ENCODE peak calls at places on chromosomes 5 and 9, in six cellular contexts. One of them, this sample, is unnamed.

GRCh38 chr5:178329331-178329730 is 96.7 kb upstream of the PHYKPL start:
- DNase-seq in dorsolateral prefrontal cortex: no peak
- DNase-seq in GM12878: no peak
- DNase-seq in adrenal gland: no peak
- DNase-seq in ovary: no peak
- DNase-seq in lung: no peak
- DNase-seq in this sample: no peak

GRCh38 chr9:89915187-89915586 is 310.4 kb downstream of the GADD45G start:
- DNase-seq in ovary: no peak
- DNase-seq in dorsolateral prefrontal cortex: no peak
- DNase-seq in adrenal gland: no peak
- DNase-seq in GM12878: no peak
- DNase-seq in lung: no peak
- DNase-seq in this sample: no peak

GRCh38 chr9:38382141-38382540 is 10.4 kb upstream of the ALDH1B1 start:
- DNase-seq in lung: no peak
- DNase-seq in adrenal gland: no peak
- DNase-seq in dorsolateral prefrontal cortex: no peak
- DNase-seq in GM12878: no peak
- DNase-seq in ovary: no peak
- DNase-seq in this sample: no peak

GRCh38 chr5:31823477-31823876 is 184.5 kb downstream of the PDZD2 start:
- DNase-seq in dorsolateral prefrontal cortex: no peak
- DNase-seq in GM12878: no peak
- DNase-seq in adrenal gland: no peak
- DNase-seq in ovary: no peak
- DNase-seq in lung: no peak
- DNase-seq in this sample: no peak

GRCh38 chr5:134738963-134739661 is 764 bp downstream of the CAMLG start:
- DNase-seq in ovary: peak; percentile 31
- DNase-seq in GM12878: no peak
- DNase-seq in lung: no peak
- DNase-seq in adrenal gland: peak; percentile 26
- DNase-seq in dorsolateral prefrontal cortex: no peak
- DNase-seq in this sample: peak; percentile 20

GRCh38 chr9:14275331-14275730 is 38.6 kb downstream of the NFIB start:
- DNase-seq in dorsolateral prefrontal cortex: no peak
- DNase-seq in adrenal gland: no peak
- DNase-seq in lung: no peak
- DNase-seq in GM12878: no peak
- DNase-seq in ovary: no peak
- DNase-seq in this sample: no peak

GRCh38 chr9:107141967-107142366 is 141.1 kb upstream of the RAD23B start:
- DNase-seq in GM12878: no peak
- DNase-seq in ovary: no peak
- DNase-seq in adrenal gland: no peak
- DNase-seq in dorsolateral prefrontal cortex: no peak
- DNase-seq in lung: no peak
- DNase-seq in this sample: no peak

GRCh38 chr5:1744393-1745189 is 55.0 kb downstream of the MRPL36 start:
- DNase-seq in ovary: no peak
- DNase-seq in lung: no peak
- DNase-seq in dorsolateral prefrontal cortex: no peak
- DNase-seq in adrenal gland: peak; percentile 7
- DNase-seq in GM12878: no peak
- DNase-seq in this sample: no peak

GRCh38 chr9:17319822-17320221 is 185.0 kb downstream of the CNTLN start:
- DNase-seq in ovary: no peak
- DNase-seq in lung: no peak
- DNase-seq in GM12878: no peak
- DNase-seq in adrenal gland: no peak
- DNase-seq in dorsolateral prefrontal cortex: no peak
- DNase-seq in this sample: no peak

GRCh38 chr5:143515829-143516228 is 112.3 kb upstream of the NR3C1 start:
- DNase-seq in GM12878: no peak
- DNase-seq in adrenal gland: no peak
- DNase-seq in dorsolateral prefrontal cortex: no peak
- DNase-seq in lung: no peak
- DNase-seq in ovary: no peak
- DNase-seq in this sample: no peak

GRCh38 chr9:30774326-30774725 is 1610.1 kb upstream of the ACO1 start:
- DNase-seq in dorsolateral prefrontal cortex: no peak
- DNase-seq in lung: no peak
- DNase-seq in GM12878: no peak
- DNase-seq in ovary: no peak
- DNase-seq in adrenal gland: no peak
- DNase-seq in this sample: no peak

GRCh38 chr5:172370648-172371248 is 83.6 kb downstream of the SH3PXD2B start:
- DNase-seq in ovary: no peak
- DNase-seq in adrenal gland: no peak
- DNase-seq in GM12878: no peak
- DNase-seq in dorsolateral prefrontal cortex: peak; percentile 59
- DNase-seq in lung: no peak
- DNase-seq in this sample: no peak

GRCh38 chr5:116738948-116739339 is 164.3 kb upstream of the SEMA6A start:
- DNase-seq in ovary: no peak
- DNase-seq in lung: no peak
- DNase-seq in adrenal gland: no peak
- DNase-seq in dorsolateral prefrontal cortex: no peak
- DNase-seq in GM12878: no peak
- DNase-seq in this sample: no peak

GRCh38 chr5:178293815-178294214 is 61.2 kb upstream of the PHYKPL start:
- DNase-seq in dorsolateral prefrontal cortex: no peak
- DNase-seq in lung: no peak
- DNase-seq in GM12878: no peak
- DNase-seq in ovary: no peak
- DNase-seq in adrenal gland: peak; percentile 3
- DNase-seq in this sample: no peak

GRCh38 chr5:135551593-135552447 is 16.1 kb upstream of the NEUROG1 start:
- DNase-seq in ovary: peak; percentile 35
- DNase-seq in dorsolateral prefrontal cortex: peak; percentile 78
- DNase-seq in lung: peak; percentile 67
- DNase-seq in GM12878: peak; percentile 12
- DNase-seq in adrenal gland: peak; percentile 71
- DNase-seq in this sample: peak; percentile 22

GRCh38 chr9:90457386-90458080 is 185.1 kb downstream of the DIRAS2 start:
- DNase-seq in GM12878: no peak
- DNase-seq in ovary: no peak
- DNase-seq in dorsolateral prefrontal cortex: no peak
- DNase-seq in adrenal gland: no peak
- DNase-seq in lung: no peak
- DNase-seq in this sample: no peak

GRCh38 chr5:172622091-172623046 is 18.7 kb upstream of the NEURL1B start:
- DNase-seq in dorsolateral prefrontal cortex: no peak
- DNase-seq in GM12878: no peak
- DNase-seq in ovary: no peak
- DNase-seq in adrenal gland: no peak
- DNase-seq in lung: no peak
- DNase-seq in this sample: no peak

GRCh38 chr9:89534888-89535287 is 37.0 kb upstream of the SEMA4D start:
- DNase-seq in lung: no peak
- DNase-seq in GM12878: no peak
- DNase-seq in ovary: no peak
- DNase-seq in dorsolateral prefrontal cortex: no peak
- DNase-seq in adrenal gland: no peak
- DNase-seq in this sample: no peak

GRCh38 chr5:17105744-17106450 is 111.5 kb upstream of the BASP1 start:
- DNase-seq in dorsolateral prefrontal cortex: peak; percentile 21
- DNase-seq in ovary: no peak
- DNase-seq in adrenal gland: peak; percentile 25
- DNase-seq in GM12878: no peak
- DNase-seq in lung: no peak
- DNase-seq in this sample: no peak

GRCh38 chr9:69276775-69277174 is 48.2 kb upstream of the ENTREP1 start:
- DNase-seq in lung: peak; percentile 83
- DNase-seq in dorsolateral prefrontal cortex: no peak
- DNase-seq in ovary: no peak
- DNase-seq in adrenal gland: no peak
- DNase-seq in GM12878: no peak
- DNase-seq in this sample: no peak

GRCh38 chr5:34609951-34610431 is 46.1 kb upstream of the RAI14 start:
- DNase-seq in lung: no peak
- DNase-seq in dorsolateral prefrontal cortex: no peak
- DNase-seq in adrenal gland: no peak
- DNase-seq in GM12878: no peak
- DNase-seq in ovary: no peak
- DNase-seq in this sample: no peak

GRCh38 chr5:110376281-110376916 is 350.1 kb downstream of the TMEM232 start:
- DNase-seq in ovary: no peak
- DNase-seq in GM12878: no peak
- DNase-seq in adrenal gland: no peak
- DNase-seq in lung: no peak
- DNase-seq in dorsolateral prefrontal cortex: no peak
- DNase-seq in this sample: no peak

GRCh38 chr5:98490348-98490747 is 283.1 kb upstream of the RGMB start:
- DNase-seq in lung: no peak
- DNase-seq in ovary: no peak
- DNase-seq in adrenal gland: no peak
- DNase-seq in GM12878: no peak
- DNase-seq in dorsolateral prefrontal cortex: no peak
- DNase-seq in this sample: no peak
- TF ChIP-seq CTCF in lung: no peak
- TF ChIP-seq CTCF in ovary: no peak
- TF ChIP-seq CTCF in adrenal gland: no peak
- TF ChIP-seq CTCF in GM12878: no peak
- TF ChIP-seq CTCF in dorsolateral prefrontal cortex: no peak
- TF ChIP-seq CTCF in this sample: no peak

DNA sequence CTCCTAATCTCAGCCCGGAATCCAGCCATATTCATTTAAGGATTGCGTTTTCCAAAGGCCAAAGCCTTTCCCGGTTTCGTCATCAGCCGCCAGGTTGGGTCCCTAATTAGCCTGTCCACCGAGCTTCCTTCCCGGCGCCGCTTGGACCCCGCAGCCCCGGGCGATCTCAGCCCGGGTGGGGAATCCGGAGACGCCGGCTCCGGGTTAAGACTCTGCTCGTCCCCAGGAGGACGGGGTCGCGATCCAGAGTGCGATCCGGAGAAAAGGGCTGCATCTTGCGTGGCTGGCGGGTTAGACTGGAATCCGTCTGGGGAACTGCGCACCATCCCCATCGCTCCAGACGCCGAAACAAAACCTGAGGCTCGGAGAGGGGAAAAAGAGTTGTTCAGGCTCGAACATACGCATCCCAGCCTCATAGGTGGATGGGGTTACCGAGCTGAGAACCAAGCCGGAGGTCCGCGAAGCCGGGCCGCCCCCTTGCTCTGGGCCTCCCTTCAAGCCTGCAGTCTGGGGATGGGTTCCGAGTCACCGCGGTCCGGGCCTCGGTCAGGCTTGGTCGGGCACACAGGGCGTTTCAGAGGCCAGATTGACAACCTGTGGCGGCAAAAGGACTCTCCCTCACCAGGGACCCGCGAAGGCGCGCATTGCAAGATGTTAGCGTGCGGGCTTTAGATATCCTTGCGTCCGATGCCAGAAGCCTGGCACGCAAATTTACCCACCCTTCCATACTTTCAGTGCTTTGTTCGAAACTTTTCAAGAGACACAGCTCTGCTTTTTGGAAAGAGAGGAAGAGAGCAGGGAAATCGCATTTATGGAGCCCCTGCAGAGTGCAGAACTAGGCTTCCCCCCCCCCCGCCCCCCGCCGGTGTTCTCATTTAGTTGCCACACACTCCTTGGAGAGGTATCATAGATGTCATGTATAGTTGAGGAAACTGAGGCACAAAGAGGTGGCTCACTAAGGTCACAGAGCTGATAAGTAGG is 7.9 kb downstream of the MSX2 start:
- DNase-seq in ovary: no peak
- DNase-seq in dorsolateral prefrontal cortex: no peak
- DNase-seq in adrenal gland: no peak
- DNase-seq in lung: no peak
- DNase-seq in GM12878: no peak
- DNase-seq in this sample: no peak
- H3K27me3 ChIP-seq in ovary: no peaks in the 10 kb centered on the region
- H3K27me3 ChIP-seq in dorsolateral prefrontal cortex: peaks cover 100% of the 10 kb centered on the region
- H3K27me3 ChIP-seq in adrenal gland: peaks cover 55% of the 10 kb centered on the region
- H3K27me3 ChIP-seq in lung: peaks cover 21% of the 10 kb centered on the region
- H3K27me3 ChIP-seq in GM12878: peaks cover 14% of the 10 kb centered on the region
- H3K27me3 ChIP-seq in this sample: no peaks in the 10 kb centered on the region

DNA sequence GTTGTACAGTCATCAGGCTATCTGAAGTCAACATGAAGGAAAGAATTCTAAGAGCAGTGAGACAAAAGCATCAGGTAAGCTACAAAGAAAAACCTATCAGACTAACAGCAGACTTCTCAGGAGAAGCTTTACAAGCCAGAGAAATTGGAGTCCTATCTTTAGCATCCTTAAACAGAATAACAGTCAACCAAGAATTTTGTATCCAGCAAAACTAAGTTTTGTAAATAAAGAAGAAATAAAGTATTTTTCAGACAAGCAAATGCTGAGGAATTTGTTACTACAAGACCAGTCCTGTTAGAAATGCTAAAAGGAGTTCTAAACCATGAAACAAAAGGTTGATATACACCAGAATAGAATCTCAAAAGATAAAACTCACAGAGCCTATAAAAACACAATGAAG is 501.2 kb downstream of the ZNF608 start:
- DNase-seq in adrenal gland: no peak
- DNase-seq in lung: no peak
- DNase-seq in ovary: no peak
- DNase-seq in GM12878: no peak
- DNase-seq in dorsolateral prefrontal cortex: no peak
- DNase-seq in this sample: no peak
- TF ChIP-seq CTCF in adrenal gland: no peak
- TF ChIP-seq CTCF in lung: no peak
- TF ChIP-seq CTCF in ovary: no peak
- TF ChIP-seq CTCF in GM12878: no peak
- TF ChIP-seq CTCF in dorsolateral prefrontal cortex: no peak
- TF ChIP-seq CTCF in this sample: no peak

DNA sequence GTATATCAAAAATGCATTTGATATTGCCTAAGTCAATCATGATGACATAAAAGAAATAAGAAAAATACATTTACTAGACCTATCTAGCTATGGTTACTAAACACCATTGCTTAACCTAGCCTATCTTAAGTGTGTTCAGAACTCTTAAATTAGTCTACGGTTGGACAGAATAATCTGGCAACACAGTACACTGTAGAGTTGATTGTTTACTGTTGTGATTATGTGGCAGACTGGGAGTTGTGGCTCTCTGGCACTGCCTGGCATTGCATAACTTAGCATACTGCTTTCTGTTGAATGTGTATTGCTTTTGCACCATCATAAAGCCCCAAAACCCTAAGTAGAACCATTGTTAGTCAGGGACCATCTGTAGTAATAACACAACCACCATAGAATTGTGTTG is 21.2 kb upstream of the ZFAND5 start:
- DNase-seq in dorsolateral prefrontal cortex: no peak
- DNase-seq in adrenal gland: no peak
- DNase-seq in GM12878: no peak
- DNase-seq in lung: no peak
- DNase-seq in ovary: no peak
- DNase-seq in this sample: no peak
- H3K27me3 ChIP-seq in dorsolateral prefrontal cortex: no peaks in the 10 kb centered on the region
- H3K27me3 ChIP-seq in adrenal gland: no peaks in the 10 kb centered on the region
- H3K27me3 ChIP-seq in GM12878: no peaks in the 10 kb centered on the region
- H3K27me3 ChIP-seq in lung: no peaks in the 10 kb centered on the region
- H3K27me3 ChIP-seq in ovary: no peaks in the 10 kb centered on the region
- H3K27me3 ChIP-seq in this sample: no peaks in the 10 kb centered on the region

DNA sequence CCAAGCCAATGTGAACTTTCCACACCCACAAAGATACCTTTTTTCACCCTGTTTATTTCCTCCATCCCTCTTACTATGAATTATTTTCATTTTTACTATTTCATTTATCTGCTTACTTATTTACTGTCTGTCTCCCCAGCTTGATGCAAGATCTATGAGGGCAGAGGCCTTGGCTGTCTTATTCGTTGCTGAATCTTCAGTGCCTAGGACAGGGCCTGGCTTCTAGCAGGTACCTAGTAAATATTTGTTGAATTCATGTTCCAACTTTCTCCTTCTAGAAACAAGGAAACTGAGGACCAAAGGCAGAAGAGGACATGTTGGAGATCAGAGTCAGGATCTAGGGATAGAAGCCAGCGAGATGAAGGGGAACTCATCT is 543 bp upstream of the DNM1 start:
- DNase-seq in GM12878: no peak
- DNase-seq in adrenal gland: no peak
- DNase-seq in lung: no peak
- DNase-seq in ovary: no peak
- DNase-seq in dorsolateral prefrontal cortex: no peak
- DNase-seq in this sample: no peak
- TF ChIP-seq CTCF in GM12878: no peak
- TF ChIP-seq CTCF in adrenal gland: no peak
- TF ChIP-seq CTCF in lung: no peak
- TF ChIP-seq CTCF in ovary: no peak
- TF ChIP-seq CTCF in dorsolateral prefrontal cortex: no peak
- TF ChIP-seq CTCF in this sample: no peak

This sample was measured in GM06990.